ENCODE peak calls at places on chromosomes 2 and 18, in seven cellular contexts. Y is transverse colon, J is BE2C, C is adrenal gland, P is AG04450, V is foreskin fibroblast, B is WERI-Rb-1. L is an unnamed sample.

GRCh38 chr18:3060667-3061580 is 48.0 kb upstream of the LPIN2 start:
- DNase-seq in Y (no peak), J (no peak), C (peak), P (no peak), V (no peak), B (no peak), L (no peak)

GRCh38 chr18:7844418-7844817 is 277.3 kb downstream of the PTPRM start:
- DNase-seq in Y (no peak), J (no peak), C (no peak), P (no peak), V (no peak), B (no peak), L (no peak)

GRCh38 chr2:4258563-4258962 is 555.2 kb downstream of the DCDC2C start:
- DNase-seq in Y (no peak), J (no peak), C (no peak), P (no peak), V (no peak), B (no peak), L (no peak)

GRCh38 chr2:66439291-66440010 is 4.5 kb downstream of the MEIS1 start:
- DNase-seq in Y (no peak), J (no peak), C (peak), P (no peak), V (no peak), B (no peak), L (peak)

GRCh38 chr2:150234787-150235512 is 252.5 kb downstream of the RND3 start:
- DNase-seq in Y (peak), J (no peak), C (no peak), P (peak), V (peak), B (no peak), L (no peak)

GRCh38 chr2:70747284-70747683 is 20.7 kb downstream of the ADD2 start:
- DNase-seq in Y (no peak), J (no peak), C (no peak), P (no peak), V (no peak), B (no peak), L (no peak)

GRCh38 chr18:63907649-63908048 is at the start of gene SERPINB10:
- DNase-seq in Y (no peak), J (no peak), C (no peak), P (no peak), V (no peak), B (no peak), L (no peak)

GRCh38 chr2:8992643-8993042 is 10.8 kb downstream of the MBOAT2 start:
- DNase-seq in Y (no peak), J (no peak), C (no peak), P (no peak), V (no peak), B (no peak), L (no peak)

GRCh38 chr2:178344121-178344520 is 106.9 kb downstream of the PRKRA start:
- DNase-seq in Y (no peak), J (no peak), C (no peak), P (no peak), V (no peak), B (no peak), L (no peak)

GRCh38 chr2:26534865-26535662 is 57.1 kb upstream of the OTOF start:
- DNase-seq in Y (no peak), J (peak), C (no peak), P (no peak), V (no peak), B (no peak), L (peak)

GRCh38 chr2:128416781-128417180 is 98.1 kb upstream of the HS6ST1 start:
- DNase-seq in Y (no peak), J (peak), C (no peak), P (no peak), V (no peak), B (no peak), L (no peak)

GRCh38 chr2:20613342-20613916 is 37.5 kb downstream of the HS1BP3 start:
- DNase-seq in Y (no peak), J (no peak), C (no peak), P (no peak), V (no peak), B (peak), L (peak)

GRCh38 chr2:188937228-188938220 is 36.6 kb upstream of the COL3A1 start:
- DNase-seq in Y (no peak), J (no peak), C (no peak), P (peak), V (peak), B (no peak), L (no peak)

GRCh38 chr18:13266208-13267100 is 47.9 kb downstream of the LDLRAD4 start:
- DNase-seq in Y (no peak), J (no peak), C (no peak), P (no peak), V (no peak), B (no peak), L (no peak)

GRCh38 chr2:216108310-216108966 is 710 bp upstream of the XRCC5 start:
- DNase-seq in Y (no peak), J (peak), C (no peak), P (no peak), V (no peak), B (peak), L (no peak)

GRCh38 chr2:238558456-238559099 is 131.9 kb downstream of the ASB1 start:
- DNase-seq in Y (no peak), J (no peak), C (no peak), P (no peak), V (no peak), B (no peak), L (peak)

GRCh38 chr18:58496937-58497336 is 132.0 kb downstream of the ALPK2 start:
- DNase-seq in Y (no peak), J (peak), C (no peak), P (no peak), V (no peak), B (peak), L (no peak)

GRCh38 chr18:62526098-62527025 is 3.5 kb downstream of the ZCCHC2 start:
- DNase-seq in Y (peak), J (peak), C (peak), P (no peak), V (peak), B (peak), L (peak)

GRCh38 chr2:101974663-101975062 is 17.1 kb upstream of the IL1R2 start:
- DNase-seq in Y (no peak), J (no peak), C (peak), P (no peak), V (no peak), B (no peak), L (no peak)

GRCh38 chr2:160574472-160575140 is 81.0 kb upstream of the RBMS1 start:
- DNase-seq in Y (no peak), J (no peak), C (no peak), P (peak), V (peak), B (no peak), L (no peak)

GRCh38 chr2:220572385-220572784 is 945.0 kb downstream of the SLC4A3 start:
- DNase-seq in Y (no peak), J (no peak), C (no peak), P (no peak), V (peak), B (no peak), L (no peak)

GRCh38 chr2:157302492-157303099 is 23.0 kb downstream of the ERMN start:
- DNase-seq in Y (no peak), J (peak), C (peak), P (peak), V (peak), B (peak), L (no peak)

GRCh38 chr2:5798083-5798482 is 105.9 kb downstream of the SOX11 start:
- DNase-seq in Y (no peak), J (no peak), C (no peak), P (peak), V (no peak), B (no peak), L (no peak)

GRCh38 chr2:118224888-118225264 is 136.6 kb downstream of the INSIG2 start:
- DNase-seq in Y (no peak), J (no peak), C (no peak), P (no peak), V (no peak), B (no peak), L (no peak)

GRCh38 chr18:56869189-56869777 is 218.1 kb downstream of the WDR7 start:
- DNase-seq in Y (no peak), J (no peak), C (peak), P (peak), V (peak), B (peak), L (no peak)

GRCh38 chr2:230893881-230894781 is 29.4 kb downstream of the ITM2C start:
- DNase-seq in Y (peak), J (peak), C (no peak), P (no peak), V (no peak), B (no peak), L (no peak)

GRCh38 chr2:236962816-236963215 is 122.9 kb upstream of the COPS8 start:
- DNase-seq in Y (no peak), J (no peak), C (no peak), P (no peak), V (no peak), B (no peak), L (no peak)

GRCh38 chr2:169877406-169877805 is 50.2 kb downstream of the UBR3 start:
- DNase-seq in Y (no peak), J (no peak), C (no peak), P (no peak), V (peak), B (peak), L (no peak)

GRCh38 chr18:60248563-60249330 is 123.8 kb downstream of the MC4R start:
- DNase-seq in Y (no peak), J (no peak), C (no peak), P (no peak), V (no peak), B (no peak), L (no peak)
- H3K4me3 ChIP-seq in Y (no peak), J (no peak), C (no peak), P (no peak), V (no peak), B (no peak), L (no peak)

GRCh38 chr2:74741076-74741460 is 87.0 kb downstream of the SEMA4F start:
- DNase-seq in Y (peak), J (no peak), C (no peak), P (no peak), V (no peak), B (no peak), L (no peak)
- H3K4me3 ChIP-seq in Y (no peak), J (no peak), C (no peak), P (no peak), V (no peak), B (no peak), L (no peak)

DNA sequence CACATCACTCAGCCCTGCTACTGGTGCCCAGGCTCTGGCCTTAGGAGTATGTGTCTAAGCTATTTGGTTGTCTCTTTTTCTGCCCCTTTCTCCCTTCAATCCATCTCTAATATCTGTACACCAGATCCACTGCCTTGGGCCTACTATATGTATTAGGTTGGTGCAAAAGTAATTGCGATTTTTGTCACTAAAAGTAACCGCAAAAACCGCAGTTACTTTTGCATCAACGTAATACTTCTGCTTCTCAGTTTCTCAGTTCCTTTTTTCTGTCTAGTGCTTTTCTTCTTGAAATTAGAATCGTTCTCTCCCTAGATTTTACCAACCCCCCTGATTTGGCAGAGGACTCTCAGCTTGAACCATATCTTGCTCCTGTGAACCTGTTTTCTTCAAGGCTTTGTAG is 362.6 kb upstream of the TNP1 start:
- DNase-seq in Y (no peak), J (no peak), C (no peak), P (no peak), V (no peak), B (no peak), L (no peak)
- H3K4me3 ChIP-seq in Y (no peak), J (no peak), C (no peak), P (no peak), V (no peak), B (no peak), L (no peak)

DNA sequence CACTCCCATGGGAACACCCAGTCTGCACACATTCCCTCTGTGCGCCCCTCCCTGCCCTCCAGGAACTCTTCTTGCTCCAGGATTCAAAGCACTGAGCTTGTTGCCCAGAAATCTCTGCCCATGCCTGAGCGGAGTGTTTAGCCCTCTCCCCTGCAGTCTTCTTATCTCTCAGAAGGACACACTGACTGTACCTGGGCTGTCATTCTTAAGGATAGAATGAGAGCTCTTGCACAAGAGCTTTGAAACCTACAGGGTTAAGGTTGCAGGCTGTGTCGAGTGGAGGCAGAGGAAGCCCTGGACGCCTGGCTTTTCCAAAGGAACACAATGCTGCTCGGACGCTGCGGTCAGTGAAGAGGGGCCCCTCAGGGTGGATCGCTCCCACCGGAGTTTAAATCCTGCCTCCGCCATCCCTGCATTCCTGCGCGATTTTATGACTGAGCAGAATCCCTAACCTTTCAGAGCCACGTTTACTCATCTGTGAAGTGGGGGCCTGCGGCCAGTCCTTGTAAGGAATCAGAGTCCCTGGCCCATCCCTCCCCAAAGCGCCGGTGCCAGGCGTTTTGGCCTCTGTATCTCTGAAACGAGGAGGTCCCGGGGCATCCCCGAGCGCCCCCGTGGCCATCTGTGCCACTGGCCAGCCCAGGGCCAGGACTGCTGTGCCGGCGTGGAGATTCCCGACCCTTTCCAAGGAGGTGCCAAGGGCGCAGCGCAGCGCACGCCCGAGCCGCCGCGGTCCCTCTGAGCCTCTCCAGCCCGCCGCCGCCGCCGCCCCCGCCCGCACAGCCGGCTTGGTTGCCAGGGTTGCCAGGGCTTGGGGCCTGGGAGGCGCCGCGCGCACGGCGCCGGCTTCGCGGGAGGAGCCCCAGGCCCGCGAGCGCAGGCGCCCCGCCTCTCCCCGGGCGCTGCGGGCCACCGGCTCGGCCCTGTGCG is 58.9 kb downstream of the FAM168B start:
- DNase-seq in Y (no peak), J (peak), C (no peak), P (no peak), V (no peak), B (peak), L (no peak)
- H3K4me3 ChIP-seq in Y (peak), J (peak), C (no peak), P (peak), V (peak), B (peak), L (peak)

GRCh38 chr2:36620321-36620720 is 22.4 kb upstream of the FEZ2 start:
- DNase-seq in Y (no peak), J (no peak), C (no peak), P (no peak), V (no peak), B (no peak), L (no peak)

GRCh38 chr2:36618381-36618780 is 20.4 kb upstream of the FEZ2 start:
- DNase-seq in Y (no peak), J (peak), C (peak), P (peak), V (peak), B (peak), L (no peak)

GRCh38 chr2:36615214-36615613 is 17.2 kb upstream of the FEZ2 start:
- DNase-seq in Y (no peak), J (peak), C (no peak), P (no peak), V (peak), B (no peak), L (no peak)

GRCh38 chr2:36613801-36614200 is 15.8 kb upstream of the FEZ2 start:
- DNase-seq in Y (no peak), J (no peak), C (no peak), P (no peak), V (no peak), B (no peak), L (no peak)

GRCh38 chr2:36616947-36617346 is 19.0 kb upstream of the FEZ2 start:
- DNase-seq in Y (no peak), J (no peak), C (no peak), P (no peak), V (no peak), B (no peak), L (no peak)
- H3K4me3 ChIP-seq in Y (no peak), J (no peak), C (no peak), P (no peak), V (no peak), B (no peak), L (no peak)

L was measured in left lung.